ENCODE peak calls at places on chromosome 13, in six cellular contexts. H, I, P, Z, F and O are unnamed samples.
A peak's percentile ranks its signal among the peaks of the same experiment; 100 is the strongest.

GRCh38 chr13:31866099-31866498 is 126.8 kb downstream of the RXFP2 start:
- DNase-seq in H (no peak), I (no peak), P (no peak), Z (no peak), F (no peak), O (no peak)

GRCh38 chr13:51229731-51230130 is 7.5 kb downstream of the FAM124A start:
- DNase-seq in H (no peak), I (no peak), P (no peak), Z (no peak), F (peak; percentile 13), O (no peak)

GRCh38 chr13:31227063-31227462 is 27.3 kb downstream of the B3GLCT start:
- DNase-seq in H (no peak), I (peak; percentile 13), P (no peak), Z (no peak), F (no peak), O (no peak)

GRCh38 chr13:97259787-97260641 is 37.9 kb downstream of the MBNL2 start:
- DNase-seq in H (no peak), I (peak; percentile 84), P (peak; percentile 79), Z (peak; percentile 93), F (no peak), O (no peak)

GRCh38 chr13:70324519-70324918 is 216.3 kb upstream of the KLHL1 start:
- DNase-seq in H (no peak), I (no peak), P (no peak), Z (no peak), F (no peak), O (no peak)

GRCh38 chr13:77584111-77584510 is 48.6 kb downstream of the SCEL start:
- DNase-seq in H (no peak), I (no peak), P (no peak), Z (no peak), F (no peak), O (no peak)

GRCh38 chr13:96988441-96988840 is 5.8 kb downstream of the OXGR1 start:
- DNase-seq in H (no peak), I (no peak), P (no peak), Z (no peak), F (no peak), O (no peak)

GRCh38 chr13:33263976-33264619 is 21.5 kb downstream of the STARD13 start:
- DNase-seq in H (no peak), I (no peak), P (no peak), Z (no peak), F (no peak), O (no peak)

GRCh38 chr13:51645154-51645650 is 60.9 kb downstream of the WDFY2 start:
- DNase-seq in H (no peak), I (peak; percentile 57), P (peak; percentile 73), Z (peak; percentile 96), F (no peak), O (no peak)

GRCh38 chr13:25453966-25454365 is 82.2 kb downstream of the ATP8A2 start:
- DNase-seq in H (no peak), I (no peak), P (no peak), Z (no peak), F (no peak), O (no peak)

GRCh38 chr13:65336916-65337315 is 1893.2 kb downstream of the PCDH9 start:
- DNase-seq in H (no peak), I (peak; percentile 84), P (no peak), Z (no peak), F (no peak), O (no peak)

DNA sequence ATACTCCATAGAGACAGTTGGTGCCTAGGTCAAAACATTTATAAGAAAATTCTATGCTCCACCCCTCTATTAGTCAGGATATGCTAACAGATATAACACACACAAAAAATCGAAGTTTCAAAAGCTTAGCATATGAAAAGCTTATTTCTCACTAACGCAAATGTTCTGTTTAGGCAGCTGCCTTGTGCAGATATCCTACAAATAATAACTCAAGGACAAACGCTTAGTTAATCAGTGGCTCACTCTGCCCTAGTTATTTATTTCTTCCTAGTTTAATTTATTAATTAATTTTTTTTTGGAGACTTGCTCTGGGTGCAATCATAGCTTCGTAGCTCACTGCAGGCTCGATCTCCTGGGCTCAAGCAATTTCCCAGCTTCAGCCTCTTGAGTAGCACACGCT is 259.7 kb upstream of the GPC6 start:
- DNase-seq in H (no peak), I (no peak), P (no peak), Z (no peak), F (no peak), O (no peak)
- H4K91ac ChIP-seq in H (no peak overlapping the region), I (no peak overlapping the region), P (no peak overlapping the region), Z (no peak overlapping the region), F (no peak overlapping the region), O (no peak overlapping the region)

GRCh38 chr13:84903391-84903790 is 895.8 kb downstream of the SLITRK6 start:
- DNase-seq in H (no peak), I (no peak), P (no peak), Z (peak; percentile 20), F (no peak), O (no peak)

GRCh38 chr13:84902243-84902642 is 897.0 kb downstream of the SLITRK6 start:
- DNase-seq in H (no peak), I (no peak), P (no peak), Z (no peak), F (no peak), O (no peak)
- H4K91ac ChIP-seq in H (no peak overlapping the region), I (no peak overlapping the region), P (no peak overlapping the region), Z (no peak overlapping the region), F (no peak overlapping the region), O (no peak overlapping the region)

DNA sequence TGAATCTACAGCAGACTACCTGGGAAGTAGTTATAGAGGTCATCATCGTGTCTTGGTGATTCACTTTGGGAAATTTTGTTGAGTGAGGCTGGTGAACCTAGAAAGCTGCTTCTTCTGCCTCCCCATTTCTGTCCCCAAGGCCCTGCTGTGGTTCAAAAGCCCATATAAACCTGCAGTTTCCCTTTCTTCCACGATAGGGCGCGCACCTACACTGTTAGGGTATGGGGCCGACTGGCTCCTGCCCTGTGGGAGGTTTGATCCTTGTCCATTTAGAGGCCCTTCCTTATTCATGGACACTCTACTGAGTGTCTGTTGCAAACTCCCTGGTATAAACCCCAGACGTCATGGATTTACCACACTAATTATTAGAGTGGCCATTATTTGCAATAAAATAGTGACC is 191.8 kb downstream of the GGACT start:
- DNase-seq in H (no peak), I (no peak), P (no peak), Z (no peak), F (peak; percentile 66), O (no peak)
- H4K91ac ChIP-seq in H (no peak overlapping the region), I (no peak overlapping the region), P (no peak overlapping the region), Z (peak overlapping the region; percentile 23), F (no peak overlapping the region), O (no peak overlapping the region)

GRCh38 chr13:92054389-92054788 is 656.0 kb downstream of the GPC5 start:
- DNase-seq in H (no peak), I (no peak), P (no peak), Z (no peak), F (no peak), O (no peak)
- H4K91ac ChIP-seq in H (no peak overlapping the region), I (no peak overlapping the region), P (no peak overlapping the region), Z (no peak overlapping the region), F (no peak overlapping the region), O (no peak overlapping the region)

DNA sequence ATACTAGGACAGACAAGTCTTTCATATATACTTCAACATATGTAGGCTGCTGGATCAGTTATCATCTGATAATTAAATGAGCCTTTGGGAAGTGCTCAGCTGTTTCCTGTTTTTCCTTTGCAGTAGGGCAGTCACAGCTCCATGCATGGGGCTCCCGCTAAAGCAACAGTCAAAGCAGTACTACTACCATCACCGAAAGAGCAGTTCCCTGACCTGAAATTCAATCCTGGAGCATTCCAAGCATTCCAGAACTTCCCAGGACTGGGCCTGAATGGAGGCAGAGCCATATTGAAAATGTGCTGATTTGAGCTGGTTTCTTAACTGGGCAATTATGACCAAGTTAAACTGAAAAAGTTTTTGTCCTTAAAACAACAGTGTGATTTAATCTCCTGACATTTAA is 20.5 kb downstream of the MICU2 start:
- DNase-seq in H (no peak), I (peak; percentile 66), P (peak; percentile 71), Z (no peak), F (peak; percentile 73), O (no peak)
- H4K91ac ChIP-seq in H (no peak overlapping the region), I (no peak overlapping the region), P (no peak overlapping the region), Z (no peak overlapping the region), F (no peak overlapping the region), O (no peak overlapping the region)

DNA sequence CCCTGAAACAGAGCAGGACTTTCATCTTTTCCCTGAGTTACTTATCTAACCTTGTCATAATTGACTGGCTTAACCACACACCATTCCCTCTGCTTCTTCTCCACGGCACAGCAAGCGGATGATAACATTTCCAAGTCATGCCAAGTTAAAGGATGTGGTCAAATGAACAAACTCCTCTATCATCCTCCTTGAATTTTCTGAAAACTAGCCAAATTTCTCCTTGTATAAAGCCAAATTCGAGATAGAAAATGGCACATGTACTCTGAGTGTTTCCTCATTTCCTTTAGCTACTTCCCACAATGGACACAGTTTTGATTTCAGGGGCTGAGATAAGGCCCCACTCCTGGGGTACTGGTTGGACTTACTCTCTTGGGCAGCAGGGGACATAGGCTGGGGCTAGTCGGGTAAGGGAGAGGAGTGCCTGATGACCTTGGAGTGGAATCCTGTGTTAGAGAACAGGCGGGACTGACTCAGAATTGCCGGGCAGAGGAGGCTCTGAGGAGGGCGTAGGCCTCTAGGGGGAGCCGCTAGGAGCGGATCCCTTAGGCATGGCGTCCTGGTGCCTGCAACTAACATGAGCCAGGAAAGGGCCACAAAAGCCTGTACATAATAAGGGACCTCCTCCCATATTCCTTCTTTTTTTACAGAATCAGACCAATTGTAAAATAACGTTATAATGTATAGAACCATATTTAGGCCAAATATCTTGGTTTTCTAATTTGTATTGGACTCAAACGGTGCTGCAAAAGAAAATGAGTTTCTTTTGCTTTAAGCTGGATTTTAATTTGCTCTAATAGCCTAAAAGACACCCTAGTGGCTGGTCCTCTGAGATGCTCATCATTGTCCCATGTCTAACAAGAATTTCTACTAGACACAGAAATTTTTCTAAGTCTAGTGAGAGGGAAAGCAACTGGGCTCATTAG is 20.4 kb upstream of the TMTC4 start:
- DNase-seq in H (peak; percentile 78), I (peak; percentile 38), P (peak; percentile 59), Z (peak; percentile 30), F (peak; percentile 84), O (peak; percentile 17)
- H4K91ac ChIP-seq in H (no peak overlapping the region), I (no peak overlapping the region), P (no peak overlapping the region), Z (no peak overlapping the region), F (no peak overlapping the region), O (no peak overlapping the region)

GRCh38 chr13:88729605-88730004 is 1058.4 kb downstream of the SLITRK5 start:
- DNase-seq in H (no peak), I (no peak), P (no peak), Z (no peak), F (no peak), O (no peak)
- H4K91ac ChIP-seq in H (no peak overlapping the region), I (no peak overlapping the region), P (no peak overlapping the region), Z (no peak overlapping the region), F (no peak overlapping the region), O (no peak overlapping the region)

GRCh38 chr13:48403929-48404328 is 9.0 kb downstream of the LPAR6 start:
- DNase-seq in H (no peak), I (no peak), P (peak; percentile 12), Z (no peak), F (no peak), O (no peak)
- H4K91ac ChIP-seq in H (no peak overlapping the region), I (no peak overlapping the region), P (no peak overlapping the region), Z (no peak overlapping the region), F (no peak overlapping the region), O (no peak overlapping the region)